ENCODE peak calls at places on chromosomes 13 and 19, in six cellular contexts. A is lower lobe of right lung; C is HT1080; H is GM03348; F is stimulated activated CD4-positive, alpha-beta T cell treated with anti-CD3 and anti-CD28 coated beads, Interleukin-1b, Interleukin-23, amount 100 ng/mL, for 24 hours; I is GM04504. B is an unnamed sample.

GRCh38 chr19:2814426-2814825 is 5.2 kb upstream of the ZNF554 start:
- DNase-seq in A (no peak), C (no peak), H (no peak), F (no peak), I (no peak), B (no peak)

GRCh38 chr19:31272707-31273106 is 76.5 kb downstream of the TSHZ3 start:
- DNase-seq in A (no peak), C (no peak), H (no peak), F (no peak), I (no peak), B (no peak)

GRCh38 chr13:77386880-77387606 is 60.1 kb upstream of the MYCBP2 start:
- DNase-seq in A (no peak), C (peak; percentile 58), H (peak; percentile 77), F (no peak), I (peak; percentile 80), B (no peak)

GRCh38 chr13:111271186-111271698 is 49.2 kb upstream of the TEX29 start:
- DNase-seq in A (no peak), C (no peak), H (no peak), F (no peak), I (no peak), B (no peak)

GRCh38 chr13:72523049-72523448 is 204.4 kb downstream of the MZT1 start:
- DNase-seq in A (no peak), C (no peak), H (no peak), F (no peak), I (no peak), B (no peak)

GRCh38 chr13:85441364-85441763 is 357.9 kb downstream of the SLITRK6 start:
- DNase-seq in A (no peak), C (no peak), H (no peak), F (no peak), I (no peak), B (no peak)

GRCh38 chr19:2422951-2423880 is 4.2 kb downstream of the TIMM13 start:
- DNase-seq in A (no peak), C (no peak), H (no peak), F (no peak), I (no peak), B (no peak)

GRCh38 chr19:5954293-5954692 is 23.6 kb downstream of the RANBP3 start:
- DNase-seq in A (no peak), C (no peak), H (peak; percentile 53), F (no peak), I (no peak), B (no peak)

GRCh38 chr19:44738603-44739585 is 9.6 kb upstream of the BCL3 start:
- DNase-seq in A (no peak), C (no peak), H (no peak), F (no peak), I (no peak), B (no peak)

GRCh38 chr13:37954191-37954590 is 84.6 kb upstream of the TRPC4 start:
- DNase-seq in A (no peak), C (peak; percentile 12), H (no peak), F (no peak), I (no peak), B (no peak)